ENCODE peak calls at places on chromosomes 3 and 15, in nine cellular contexts. One of them, this sample, is unnamed. For H3K27me3, the result is how much of the 10 kb centered on the place peaks cover.

GRCh38 chr3:126351771-126352475 is 5.3 kb downstream of the KLF15 start:
- DNase-seq in K562: no peak
- DNase-seq in suprapubic skin: peak
- DNase-seq in upper lobe of left lung: peak
- DNase-seq in H1: no peak
- DNase-seq in prostate gland: no peak
- DNase-seq in SK-N-SH: no peak
- DNase-seq in HL-60: no peak
- DNase-seq in Panc1: no peak
- DNase-seq in this sample: no peak

GRCh38 chr3:99674086-99674789 is 35.8 kb downstream of the COL8A1 start:
- DNase-seq in upper lobe of left lung: peak
- DNase-seq in HL-60: no peak
- DNase-seq in H1: no peak
- DNase-seq in K562: no peak
- DNase-seq in suprapubic skin: no peak
- DNase-seq in Panc1: no peak
- DNase-seq in prostate gland: no peak
- DNase-seq in SK-N-SH: no peak
- DNase-seq in this sample: no peak

GRCh38 chr15:71916834-71917233 is 106.5 kb downstream of the NR2E3 start:
- DNase-seq in K562: no peak
- DNase-seq in SK-N-SH: peak
- DNase-seq in Panc1: no peak
- DNase-seq in prostate gland: no peak
- DNase-seq in suprapubic skin: no peak
- DNase-seq in H1: no peak
- DNase-seq in HL-60: peak
- DNase-seq in upper lobe of left lung: no peak
- DNase-seq in this sample: no peak

GRCh38 chr3:177615015-177615414 is 417.7 kb upstream of the TBL1XR1 start:
- DNase-seq in H1: no peak
- DNase-seq in SK-N-SH: no peak
- DNase-seq in HL-60: peak
- DNase-seq in K562: peak
- DNase-seq in prostate gland: peak
- DNase-seq in Panc1: no peak
- DNase-seq in upper lobe of left lung: peak
- DNase-seq in suprapubic skin: no peak
- DNase-seq in this sample: peak

GRCh38 chr3:166114448-166114847 is 277.2 kb upstream of the BCHE start:
- DNase-seq in suprapubic skin: no peak
- DNase-seq in upper lobe of left lung: no peak
- DNase-seq in H1: no peak
- DNase-seq in HL-60: no peak
- DNase-seq in SK-N-SH: no peak
- DNase-seq in K562: no peak
- DNase-seq in Panc1: no peak
- DNase-seq in prostate gland: no peak
- DNase-seq in this sample: no peak

GRCh38 chr15:81419304-81419943 is 45.4 kb upstream of the TMC3 start:
- DNase-seq in prostate gland: no peak
- DNase-seq in Panc1: no peak
- DNase-seq in suprapubic skin: no peak
- DNase-seq in H1: no peak
- DNase-seq in upper lobe of left lung: no peak
- DNase-seq in K562: no peak
- DNase-seq in HL-60: no peak
- DNase-seq in SK-N-SH: no peak
- DNase-seq in this sample: no peak

GRCh38 chr3:177468331-177468730 is 271.0 kb upstream of the TBL1XR1 start:
- DNase-seq in suprapubic skin: peak
- DNase-seq in HL-60: no peak
- DNase-seq in K562: no peak
- DNase-seq in SK-N-SH: no peak
- DNase-seq in Panc1: no peak
- DNase-seq in upper lobe of left lung: no peak
- DNase-seq in H1: no peak
- DNase-seq in prostate gland: no peak
- DNase-seq in this sample: no peak

GRCh38 chr3:99468918-99469317 is 169.5 kb upstream of the COL8A1 start:
- DNase-seq in upper lobe of left lung: no peak
- DNase-seq in Panc1: no peak
- DNase-seq in SK-N-SH: no peak
- DNase-seq in H1: no peak
- DNase-seq in suprapubic skin: no peak
- DNase-seq in K562: no peak
- DNase-seq in prostate gland: no peak
- DNase-seq in HL-60: no peak
- DNase-seq in this sample: no peak

GRCh38 chr15:99155961-99156443 is 51.1 kb downstream of the SYNM start:
- DNase-seq in SK-N-SH: no peak
- DNase-seq in Panc1: no peak
- DNase-seq in K562: peak
- DNase-seq in suprapubic skin: no peak
- DNase-seq in HL-60: no peak
- DNase-seq in H1: no peak
- DNase-seq in prostate gland: peak
- DNase-seq in upper lobe of left lung: no peak
- DNase-seq in this sample: no peak

GRCh38 chr3:34174740-34175139 is 376.3 kb downstream of the PDCD6IP start:
- DNase-seq in prostate gland: no peak
- DNase-seq in upper lobe of left lung: no peak
- DNase-seq in HL-60: no peak
- DNase-seq in SK-N-SH: no peak
- DNase-seq in Panc1: no peak
- DNase-seq in H1: no peak
- DNase-seq in suprapubic skin: no peak
- DNase-seq in K562: no peak
- DNase-seq in this sample: no peak

GRCh38 chr3:107206141-107206540 is 171.1 kb upstream of the CCDC54 start:
- DNase-seq in upper lobe of left lung: no peak
- DNase-seq in Panc1: no peak
- DNase-seq in SK-N-SH: peak
- DNase-seq in prostate gland: no peak
- DNase-seq in suprapubic skin: no peak
- DNase-seq in H1: no peak
- DNase-seq in HL-60: peak
- DNase-seq in K562: peak
- DNase-seq in this sample: no peak

GRCh38 chr15:85168642-85169173 is 187.1 kb downstream of the PDE8A start:
- DNase-seq in H1: peak
- DNase-seq in prostate gland: peak
- DNase-seq in HL-60: no peak
- DNase-seq in SK-N-SH: peak
- DNase-seq in K562: peak
- DNase-seq in suprapubic skin: no peak
- DNase-seq in upper lobe of left lung: peak
- DNase-seq in Panc1: no peak
- DNase-seq in this sample: peak

GRCh38 chr15:85174521-85174920 is 192.9 kb downstream of the PDE8A start:
- DNase-seq in Panc1: no peak
- DNase-seq in HL-60: no peak
- DNase-seq in upper lobe of left lung: no peak
- DNase-seq in SK-N-SH: no peak
- DNase-seq in H1: no peak
- DNase-seq in K562: no peak
- DNase-seq in prostate gland: no peak
- DNase-seq in suprapubic skin: no peak
- DNase-seq in this sample: no peak

GRCh38 chr15:85178366-85178765 is 196.7 kb downstream of the PDE8A start:
- DNase-seq in Panc1: no peak
- DNase-seq in upper lobe of left lung: no peak
- DNase-seq in suprapubic skin: no peak
- DNase-seq in K562: no peak
- DNase-seq in SK-N-SH: no peak
- DNase-seq in HL-60: no peak
- DNase-seq in prostate gland: no peak
- DNase-seq in H1: no peak
- DNase-seq in this sample: no peak

GRCh38 chr15:85171736-85172135 is 190.1 kb downstream of the PDE8A start:
- DNase-seq in suprapubic skin: no peak
- DNase-seq in HL-60: no peak
- DNase-seq in H1: no peak
- DNase-seq in Panc1: no peak
- DNase-seq in SK-N-SH: no peak
- DNase-seq in upper lobe of left lung: no peak
- DNase-seq in prostate gland: no peak
- DNase-seq in K562: no peak
- DNase-seq in this sample: no peak

DNA sequence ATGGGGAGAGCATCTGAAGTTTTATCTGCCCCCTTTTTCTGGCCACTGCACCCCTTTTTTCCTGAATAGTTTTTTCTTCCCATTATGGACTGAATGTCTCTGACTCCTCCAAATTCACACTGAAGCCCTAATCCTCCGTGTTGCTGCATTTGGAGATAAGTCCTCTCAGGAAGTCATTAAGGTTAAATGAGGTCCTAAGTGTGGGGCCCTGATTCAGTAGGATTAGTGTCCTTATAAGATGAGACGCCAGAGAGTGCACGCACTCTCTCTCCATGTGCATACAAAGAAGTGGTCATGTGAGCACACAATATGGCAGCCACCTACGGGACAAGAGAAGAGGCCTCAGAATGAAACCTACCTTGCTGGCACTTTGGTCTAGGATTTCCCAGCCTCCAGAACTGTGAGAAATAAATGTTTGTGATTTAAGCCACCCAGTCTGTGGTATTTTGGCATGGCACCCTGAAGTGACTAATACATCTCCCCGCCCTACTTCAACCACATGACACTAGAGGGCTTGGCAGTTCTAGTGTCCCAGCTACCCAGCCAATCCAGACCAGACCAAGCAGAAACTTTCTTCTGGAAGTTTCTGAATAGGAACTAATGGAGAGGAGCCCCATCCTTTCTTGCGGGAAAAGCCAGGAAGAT is 191.3 kb downstream of the PDE8A start:
- DNase-seq in SK-N-SH: no peak
- DNase-seq in Panc1: no peak
- DNase-seq in suprapubic skin: no peak
- DNase-seq in prostate gland: no peak
- DNase-seq in K562: no peak
- DNase-seq in H1: no peak
- DNase-seq in HL-60: no peak
- DNase-seq in upper lobe of left lung: no peak
- DNase-seq in this sample: no peak
- TF ChIP-seq POLR2AphosphoS5 in SK-N-SH: no peak
- TF ChIP-seq POLR2AphosphoS5 in Panc1: no peak
- TF ChIP-seq POLR2AphosphoS5 in suprapubic skin: no peak
- TF ChIP-seq POLR2AphosphoS5 in prostate gland: no peak
- TF ChIP-seq POLR2AphosphoS5 in K562: no peak
- TF ChIP-seq POLR2AphosphoS5 in H1: no peak
- TF ChIP-seq POLR2AphosphoS5 in HL-60: no peak
- TF ChIP-seq POLR2AphosphoS5 in upper lobe of left lung: no peak
- TF ChIP-seq POLR2AphosphoS5 in this sample: no peak

GRCh38 chr3:191380001-191380400 is 49.7 kb upstream of the UTS2B start:
- DNase-seq in upper lobe of left lung: no peak
- DNase-seq in SK-N-SH: no peak
- DNase-seq in HL-60: no peak
- DNase-seq in H1: no peak
- DNase-seq in suprapubic skin: no peak
- DNase-seq in Panc1: no peak
- DNase-seq in K562: no peak
- DNase-seq in prostate gland: no peak
- DNase-seq in this sample: no peak
- H3K27me3 ChIP-seq in upper lobe of left lung: under half
- H3K27me3 ChIP-seq in SK-N-SH: under half
- H3K27me3 ChIP-seq in HL-60: under half
- H3K27me3 ChIP-seq in H1: under half
- H3K27me3 ChIP-seq in suprapubic skin: under half
- H3K27me3 ChIP-seq in Panc1: under half
- H3K27me3 ChIP-seq in K562: under half
- H3K27me3 ChIP-seq in prostate gland: under half
- H3K27me3 ChIP-seq in this sample: under half

GRCh38 chr3:9779721-9780450 is 10.1 kb upstream of the CAMK1 start:
- DNase-seq in SK-N-SH: no peak
- DNase-seq in prostate gland: no peak
- DNase-seq in upper lobe of left lung: peak
- DNase-seq in H1: no peak
- DNase-seq in Panc1: no peak
- DNase-seq in HL-60: peak
- DNase-seq in suprapubic skin: no peak
- DNase-seq in K562: no peak
- DNase-seq in this sample: no peak
- H3K4me3 ChIP-seq in SK-N-SH: no peak
- H3K4me3 ChIP-seq in prostate gland: no peak
- H3K4me3 ChIP-seq in upper lobe of left lung: no peak
- H3K4me3 ChIP-seq in H1: no peak
- H3K4me3 ChIP-seq in Panc1: no peak
- H3K4me3 ChIP-seq in HL-60: no peak
- H3K4me3 ChIP-seq in suprapubic skin: no peak
- H3K4me3 ChIP-seq in K562: no peak
- H3K4me3 ChIP-seq in this sample: no peak

GRCh38 chr15:64635486-64635815 is 139.9 kb downstream of the RBPMS2 start:
- DNase-seq in K562: no peak
- DNase-seq in Panc1: no peak
- DNase-seq in H1: no peak
- DNase-seq in suprapubic skin: no peak
- DNase-seq in prostate gland: peak
- DNase-seq in SK-N-SH: peak
- DNase-seq in upper lobe of left lung: peak
- DNase-seq in HL-60: no peak
- DNase-seq in this sample: no peak
- TF ChIP-seq POLR2AphosphoS5 in K562: no peak
- TF ChIP-seq POLR2AphosphoS5 in Panc1: no peak
- TF ChIP-seq POLR2AphosphoS5 in H1: no peak
- TF ChIP-seq POLR2AphosphoS5 in suprapubic skin: no peak
- TF ChIP-seq POLR2AphosphoS5 in prostate gland: peak
- TF ChIP-seq POLR2AphosphoS5 in SK-N-SH: no peak
- TF ChIP-seq POLR2AphosphoS5 in upper lobe of left lung: no peak
- TF ChIP-seq POLR2AphosphoS5 in HL-60: no peak
- TF ChIP-seq POLR2AphosphoS5 in this sample: no peak

DNA sequence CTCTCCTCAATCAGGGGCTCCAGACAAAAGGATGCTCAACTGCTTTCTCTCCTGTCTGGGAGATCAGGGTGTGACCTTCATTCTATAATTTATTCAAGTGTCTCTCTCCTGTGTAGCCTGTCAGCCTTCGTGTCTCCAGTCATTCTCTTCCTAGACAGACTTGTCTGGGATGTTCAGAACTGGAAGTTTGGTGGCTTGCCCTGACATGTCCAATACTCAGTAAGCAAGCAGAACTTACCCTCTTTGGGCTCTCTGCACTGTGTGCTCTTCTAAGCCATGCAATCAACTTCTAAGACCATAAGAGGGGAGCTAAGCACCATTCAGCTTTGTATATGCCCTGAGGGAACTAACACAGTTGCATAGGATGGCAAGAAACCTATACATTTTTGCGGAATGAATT is 14.1 kb downstream of the ACKR2 start:
- DNase-seq in HL-60: no peak
- DNase-seq in H1: no peak
- DNase-seq in Panc1: no peak
- DNase-seq in K562: no peak
- DNase-seq in upper lobe of left lung: no peak
- DNase-seq in suprapubic skin: no peak
- DNase-seq in prostate gland: peak
- DNase-seq in SK-N-SH: no peak
- DNase-seq in this sample: no peak
- H3K27me3 ChIP-seq in HL-60: under half
- H3K27me3 ChIP-seq in H1: under half
- H3K27me3 ChIP-seq in Panc1: under half
- H3K27me3 ChIP-seq in K562: under half
- H3K27me3 ChIP-seq in upper lobe of left lung: under half
- H3K27me3 ChIP-seq in suprapubic skin: under half
- H3K27me3 ChIP-seq in prostate gland: under half
- H3K27me3 ChIP-seq in SK-N-SH: under half
- H3K27me3 ChIP-seq in this sample: under half

GRCh38 chr3:29144807-29145206 is 136.1 kb upstream of the RBMS3 start:
- DNase-seq in H1: no peak
- DNase-seq in Panc1: no peak
- DNase-seq in suprapubic skin: no peak
- DNase-seq in upper lobe of left lung: no peak
- DNase-seq in prostate gland: peak
- DNase-seq in K562: no peak
- DNase-seq in HL-60: no peak
- DNase-seq in SK-N-SH: peak
- DNase-seq in this sample: no peak
- H3K4me3 ChIP-seq in H1: no peak
- H3K4me3 ChIP-seq in Panc1: no peak
- H3K4me3 ChIP-seq in suprapubic skin: no peak
- H3K4me3 ChIP-seq in upper lobe of left lung: no peak
- H3K4me3 ChIP-seq in prostate gland: no peak
- H3K4me3 ChIP-seq in K562: no peak
- H3K4me3 ChIP-seq in HL-60: no peak
- H3K4me3 ChIP-seq in SK-N-SH: no peak
- H3K4me3 ChIP-seq in this sample: no peak

This sample was measured in breast epithelium.